ENCODE peak calls at places on chromosomes 16 and 17, in nine cellular contexts. B is K562, W is sigmoid colon, K is epithelial cell of esophagus, J is MCF 10A, C is lower lobe of right lung, V is glutamatergic neuron, S is type B pancreatic cell, U is stomach. M is an unnamed sample.

GRCh38 chr16:58508671-58509251 is 6.6 kb upstream of the SETD6 start:
- DNase-seq in B (no peak), W (peak), K (no peak), J (no peak), C (peak), V (no peak), S (no peak), U (no peak), M (no peak)

GRCh38 chr17:39618252-39618913 is 8.4 kb upstream of the PPP1R1B start:
- DNase-seq in B (no peak), W (no peak), K (no peak), J (peak), C (no peak), V (no peak), S (no peak), U (no peak), M (no peak)

GRCh38 chr16:66131895-66132294 is 234.6 kb upstream of the CDH5 start:
- DNase-seq in B (no peak), W (no peak), K (no peak), J (no peak), C (no peak), V (no peak), S (no peak), U (no peak), M (no peak)

GRCh38 chr17:28341516-28341915 is 6.0 kb downstream of the TNFAIP1 start:
- DNase-seq in B (no peak), W (no peak), K (no peak), J (no peak), C (no peak), V (no peak), S (no peak), U (no peak), M (no peak)

GRCh38 chr16:15507299-15507958 is 73.0 kb downstream of the BMERB1 start:
- DNase-seq in B (no peak), W (no peak), K (peak), J (no peak), C (no peak), V (peak), S (no peak), U (no peak), M (no peak)

GRCh38 chr17:68054296-68054900 is 18.9 kb downstream of the KPNA2 start:
- DNase-seq in B (no peak), W (no peak), K (peak), J (no peak), C (no peak), V (no peak), S (no peak), U (peak), M (no peak)

GRCh38 chr17:66541461-66542182 is 239.2 kb downstream of the PRKCA start:
- DNase-seq in B (peak), W (no peak), K (peak), J (no peak), C (no peak), V (peak), S (no peak), U (no peak), M (no peak)

GRCh38 chr17:39609416-39610025 is 1.8 kb upstream of the NEUROD2 start:
- DNase-seq in B (no peak), W (no peak), K (no peak), J (no peak), C (no peak), V (no peak), S (no peak), U (no peak), M (no peak)

GRCh38 chr16:660459-661183 is 7.3 kb upstream of the RHOT2 start:
- DNase-seq in B (peak), W (peak), K (peak), J (peak), C (peak), V (peak), S (no peak), U (peak), M (peak)

GRCh38 chr16:49440156-49441065 is 66.8 kb downstream of the C16orf78 start:
- DNase-seq in B (no peak), W (peak), K (no peak), J (no peak), C (no peak), V (peak), S (no peak), U (no peak), M (no peak)

GRCh38 chr17:71516149-71516548 is 604.7 kb upstream of the SOX9 start:
- DNase-seq in B (no peak), W (no peak), K (peak), J (no peak), C (no peak), V (no peak), S (no peak), U (no peak), M (no peak)

GRCh38 chr17:39972271-39972670 is 8.3 kb upstream of the PSMD3 start:
- DNase-seq in B (peak), W (no peak), K (no peak), J (no peak), C (no peak), V (no peak), S (no peak), U (no peak), M (no peak)

GRCh38 chr17:17119533-17119932 is 77.3 kb downstream of the MPRIP start:
- DNase-seq in B (no peak), W (no peak), K (peak), J (no peak), C (peak), V (no peak), S (no peak), U (peak), M (no peak)

GRCh38 chr16:2224183-2224486 is 744 bp downstream of the E4F1 start:
- DNase-seq in B (peak), W (no peak), K (no peak), J (no peak), C (no peak), V (no peak), S (no peak), U (no peak), M (no peak)

GRCh38 chr16:88512728-88513674 is 57.2 kb upstream of the ZC3H18 start:
- DNase-seq in B (no peak), W (no peak), K (no peak), J (no peak), C (no peak), V (no peak), S (no peak), U (peak), M (no peak)

GRCh38 chr16:11250786-11251524 is 5.0 kb downstream of the SOCS1 start:
- DNase-seq in B (no peak), W (no peak), K (no peak), J (no peak), C (no peak), V (no peak), S (no peak), U (no peak), M (no peak)

GRCh38 chr16:70473446-70474319 is 19.3 kb downstream of the FCSK start:
- DNase-seq in B (no peak), W (no peak), K (no peak), J (no peak), C (no peak), V (no peak), S (no peak), U (no peak), M (no peak)

GRCh38 chr16:53756329-53756996 is 52.5 kb downstream of the FTO start:
- DNase-seq in B (no peak), W (no peak), K (no peak), J (no peak), C (no peak), V (no peak), S (no peak), U (no peak), M (no peak)

GRCh38 chr16:11669380-11670146 is 1.3 kb downstream of the SNN start:
- DNase-seq in B (no peak), W (no peak), K (no peak), J (no peak), C (peak), V (no peak), S (no peak), U (no peak), M (no peak)

GRCh38 chr17:30323262-30323894 is 10.5 kb downstream of the TMIGD1 start:
- DNase-seq in B (no peak), W (no peak), K (peak), J (peak), C (no peak), V (no peak), S (no peak), U (no peak), M (no peak)

DNA sequence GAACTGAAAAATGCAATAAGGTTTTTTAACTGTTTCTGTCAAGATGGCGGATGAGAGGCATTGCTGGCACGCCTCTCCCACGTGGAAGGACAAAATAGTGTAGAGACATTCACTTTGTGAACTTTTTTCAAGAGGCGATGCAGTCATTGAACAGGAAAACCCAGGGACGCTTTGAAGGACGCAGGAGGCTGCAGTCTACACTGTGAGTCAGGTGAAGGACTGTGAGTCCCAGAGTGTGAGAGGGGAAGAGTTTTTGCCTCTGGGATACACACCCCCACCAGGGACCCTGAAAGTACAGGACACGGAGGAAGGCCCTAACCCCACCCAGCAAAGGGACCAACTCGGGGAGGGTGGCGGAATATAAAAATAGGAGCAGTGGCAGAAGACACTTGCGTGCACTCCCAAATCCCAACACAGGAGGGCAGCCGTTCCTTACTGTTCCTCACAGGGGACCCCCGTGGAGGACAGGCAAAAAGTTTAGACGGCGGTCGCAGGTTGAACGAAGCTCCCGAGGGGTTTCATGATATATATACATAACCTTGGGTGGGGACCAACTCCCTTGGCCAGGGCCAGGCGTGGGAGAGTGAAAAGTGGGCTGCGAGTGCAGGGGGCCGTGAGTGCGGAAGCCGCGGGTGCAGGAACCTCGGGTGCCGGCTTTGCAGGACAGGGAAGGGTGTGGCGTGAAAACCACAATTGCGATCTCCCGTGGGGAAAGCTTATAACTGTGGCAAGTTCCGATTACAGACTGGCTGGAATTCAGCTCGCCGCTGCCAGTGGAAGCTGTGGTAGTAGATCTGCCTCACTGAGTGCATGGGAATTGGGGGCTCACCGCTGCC is 82.0 kb upstream of the ALOX12 start:
- DNase-seq in B (peak), W (peak), K (peak), J (peak), C (peak), V (peak), S (no peak), U (peak), M (no peak)
- TF ChIP-seq CTCF in B (peak), W (peak), K (peak), J (peak), C (peak), V (peak), S (peak), U (peak), M (peak)

GRCh38 chr16:64047878-64048277 is 1074.0 kb downstream of the CDH11 start:
- DNase-seq in B (no peak), W (no peak), K (no peak), J (no peak), C (no peak), V (no peak), S (no peak), U (no peak), M (no peak)

GRCh38 chr16:64047207-64047606 is 1074.7 kb downstream of the CDH11 start:
- DNase-seq in B (no peak), W (no peak), K (peak), J (no peak), C (no peak), V (no peak), S (no peak), U (no peak), M (no peak)

DNA sequence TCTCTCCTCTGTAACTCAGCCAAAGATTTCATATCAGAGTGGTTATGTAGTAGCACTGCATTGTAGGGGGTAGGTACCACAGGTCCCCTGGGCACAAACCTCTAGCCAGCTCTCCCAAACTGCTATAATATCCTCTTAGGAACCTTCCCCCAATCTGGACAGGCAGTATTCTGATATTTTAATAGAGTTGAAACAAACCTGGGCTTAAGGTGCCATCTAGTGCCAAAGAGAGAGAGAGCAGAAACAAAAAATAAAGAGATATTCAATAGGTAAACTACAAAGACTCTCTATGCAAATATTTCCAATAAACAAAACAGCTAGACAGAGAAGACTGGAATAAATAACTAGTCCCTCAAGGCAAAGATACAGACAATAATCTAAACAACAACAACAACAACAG is 1070.0 kb downstream of the CDH11 start:
- DNase-seq in B (no peak), W (no peak), K (peak), J (peak), C (no peak), V (no peak), S (no peak), U (no peak), M (no peak)
- TF ChIP-seq CTCF in B (no peak), W (peak), K (peak), J (peak), C (no peak), V (no peak), S (peak), U (no peak), M (no peak)

GRCh38 chr16:64122177-64122576 is 999.7 kb downstream of the CDH11 start:
- DNase-seq in B (no peak), W (no peak), K (no peak), J (no peak), C (no peak), V (no peak), S (no peak), U (no peak), M (no peak)
- TF ChIP-seq CTCF in B (no peak), W (no peak), K (no peak), J (no peak), C (no peak), V (no peak), S (no peak), U (no peak), M (no peak)

DNA sequence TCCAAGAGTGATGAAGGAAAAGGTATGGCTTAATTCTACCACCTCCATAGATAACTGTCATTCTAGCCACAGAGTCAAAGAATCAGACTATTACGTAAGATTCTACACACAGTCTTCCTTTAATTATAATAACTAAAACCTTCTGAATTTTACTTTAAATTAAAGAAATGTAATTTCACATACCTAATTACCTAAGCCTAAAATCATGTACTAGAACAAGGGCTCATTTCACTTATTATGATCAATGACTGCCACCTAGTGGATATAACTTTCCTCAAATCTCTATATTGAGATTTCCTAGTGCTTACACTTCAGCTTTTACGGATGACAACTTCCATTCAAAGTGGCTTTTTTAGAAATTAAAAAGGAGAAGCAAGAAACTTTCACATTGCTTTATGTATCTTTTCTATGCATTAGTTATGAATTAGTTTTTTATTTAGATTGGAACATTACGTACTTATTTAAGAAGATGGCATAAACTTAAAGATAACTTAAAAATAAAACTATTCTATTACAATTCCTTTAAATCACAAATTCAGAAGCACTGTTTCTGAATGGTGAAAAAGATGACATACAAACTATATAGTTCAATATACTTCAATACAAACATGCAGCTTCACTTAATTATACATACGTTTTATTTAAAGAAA is 18.2 kb upstream of the ABCA10 start:
- DNase-seq in B (peak), W (no peak), K (peak), J (peak), C (no peak), V (no peak), S (no peak), U (no peak), M (no peak)
- TF ChIP-seq CTCF in B (no peak), W (peak), K (peak), J (peak), C (peak), V (peak), S (peak), U (no peak), M (peak)

GRCh38 chr17:41551370-41551769 is 20.5 kb downstream of the KRT9 start:
- DNase-seq in B (no peak), W (no peak), K (peak), J (no peak), C (no peak), V (no peak), S (no peak), U (no peak), M (no peak)
- TF ChIP-seq CTCF in B (no peak), W (no peak), K (no peak), J (no peak), C (no peak), V (no peak), S (no peak), U (no peak), M (no peak)

GRCh38 chr16:84746875-84747274 is 47.1 kb downstream of the USP10 start:
- DNase-seq in B (peak), W (no peak), K (no peak), J (no peak), C (no peak), V (no peak), S (no peak), U (no peak), M (no peak)
- TF ChIP-seq CTCF in B (peak), W (no peak), K (peak), J (no peak), C (peak), V (peak), S (peak), U (no peak), M (peak)

DNA sequence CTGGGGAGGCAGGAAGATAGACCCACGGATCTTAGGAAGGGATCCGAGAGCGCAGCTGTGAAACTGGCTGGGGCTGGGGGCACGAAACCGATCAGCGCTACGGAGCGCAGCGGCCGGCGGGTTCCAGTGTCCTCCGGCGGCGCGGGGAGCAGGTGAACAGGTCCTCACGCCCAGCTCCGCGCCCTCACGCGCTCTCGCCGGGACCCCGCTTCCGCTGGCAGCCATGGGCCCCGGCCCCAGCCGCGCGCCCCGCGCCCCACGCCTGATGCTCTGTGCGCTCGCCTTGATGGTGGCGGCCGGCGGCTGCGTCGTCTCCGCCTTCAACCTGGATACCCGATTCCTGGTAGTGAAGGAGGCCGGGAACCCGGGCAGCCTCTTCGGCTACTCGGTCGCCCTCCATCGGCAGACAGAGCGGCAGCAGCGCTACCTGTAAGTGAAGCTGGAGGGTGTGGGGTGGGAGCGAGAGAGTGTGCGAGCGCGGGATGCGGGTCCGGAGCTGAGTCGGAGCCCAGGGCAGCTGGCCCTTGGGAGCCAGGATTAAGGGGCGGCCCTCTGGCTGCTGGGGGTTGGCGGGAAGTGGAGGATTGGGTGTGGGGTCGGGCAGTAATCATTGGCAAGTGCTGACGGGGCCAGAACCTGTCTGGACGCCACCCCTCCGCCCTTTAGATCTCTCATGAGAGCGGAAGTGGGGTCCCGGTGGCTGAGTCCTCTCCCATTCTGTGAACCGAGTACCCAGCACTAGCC is 479 bp downstream of the ITGA3 start:
- DNase-seq in B (peak), W (peak), K (peak), J (peak), C (peak), V (peak), S (peak), U (peak), M (no peak)
- TF ChIP-seq CTCF in B (no peak), W (peak), K (peak), J (peak), C (peak), V (no peak), S (peak), U (peak), M (peak)

DNA sequence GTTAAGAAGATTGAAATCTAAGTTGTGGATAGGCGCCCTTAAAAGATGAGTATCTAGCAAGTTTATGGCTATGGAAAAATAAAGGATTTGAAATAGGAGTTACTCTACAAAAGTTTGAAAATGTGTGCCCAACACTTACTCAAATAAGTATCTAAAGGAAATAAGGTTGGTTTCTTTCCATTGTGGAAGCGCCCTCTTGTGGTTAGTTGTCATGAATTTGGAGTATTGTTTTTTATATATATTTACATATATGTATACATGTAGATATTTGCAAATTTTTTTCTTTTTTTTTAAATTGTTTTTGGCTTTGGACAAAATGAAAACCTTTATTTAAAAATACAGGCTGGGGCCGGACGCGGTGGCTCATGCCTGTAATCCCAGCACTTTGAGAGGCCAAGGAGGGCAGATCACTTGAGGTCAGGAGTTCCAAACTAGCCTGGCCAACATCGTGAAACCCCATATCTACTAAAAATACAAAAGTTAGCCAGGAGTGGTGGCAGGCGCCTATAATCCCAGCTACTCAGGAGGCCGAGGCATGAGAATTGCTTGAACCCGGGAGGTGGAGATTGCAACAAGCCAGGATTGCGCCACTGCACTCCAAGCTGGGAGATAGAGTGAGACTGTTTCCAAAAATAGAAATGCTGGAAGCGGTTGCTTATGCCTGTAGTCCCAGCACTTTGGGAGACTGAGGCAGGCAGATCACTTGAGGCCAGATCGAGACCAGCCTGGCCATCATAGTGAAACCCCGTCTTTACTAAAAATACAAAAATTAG is 24.0 kb upstream of the VPS4A start:
- DNase-seq in B (peak), W (peak), K (peak), J (peak), C (peak), V (no peak), S (no peak), U (no peak), M (no peak)
- TF ChIP-seq CTCF in B (no peak), W (peak), K (peak), J (peak), C (peak), V (peak), S (peak), U (peak), M (peak)

M was measured in esophagus muscularis mucosa.